ENCODE peak calls at places on chromosome 5, in nine cellular contexts. One of them, this sample, is unnamed.

GRCh38 chr5:118590806-118591205 is 397.5 kb downstream of the DTWD2 start:
- DNase-seq in astrocyte: no peak
- DNase-seq in OCI-LY7: no peak
- DNase-seq in stomach: no peak
- DNase-seq in fibroblast of lung: no peak
- DNase-seq in GM20000: no peak
- DNase-seq in nephron progenitor cell: no peak
- DNase-seq in breast epithelium: no peak
- DNase-seq in GM12865: no peak
- DNase-seq in this sample: no peak

GRCh38 chr5:116455061-116455460 is 119.6 kb downstream of the SEMA6A start:
- DNase-seq in astrocyte: peak
- DNase-seq in OCI-LY7: no peak
- DNase-seq in stomach: no peak
- DNase-seq in fibroblast of lung: peak
- DNase-seq in GM20000: no peak
- DNase-seq in nephron progenitor cell: no peak
- DNase-seq in breast epithelium: no peak
- DNase-seq in GM12865: no peak
- DNase-seq in this sample: no peak

GRCh38 chr5:72378636-72379289 is 58.6 kb downstream of the PTCD2 start:
- DNase-seq in astrocyte: peak
- DNase-seq in OCI-LY7: no peak
- DNase-seq in stomach: no peak
- DNase-seq in fibroblast of lung: peak
- DNase-seq in GM20000: no peak
- DNase-seq in nephron progenitor cell: no peak
- DNase-seq in breast epithelium: no peak
- DNase-seq in GM12865: no peak
- DNase-seq in this sample: no peak

GRCh38 chr5:151182976-151183375 is 25.4 kb upstream of the ANXA6 start:
- DNase-seq in astrocyte: no peak
- DNase-seq in OCI-LY7: no peak
- DNase-seq in stomach: no peak
- DNase-seq in fibroblast of lung: no peak
- DNase-seq in GM20000: no peak
- DNase-seq in nephron progenitor cell: no peak
- DNase-seq in breast epithelium: no peak
- DNase-seq in GM12865: no peak
- DNase-seq in this sample: no peak

GRCh38 chr5:149268928-149269557 is 2.6 kb upstream of the AFAP1L1 start:
- DNase-seq in astrocyte: peak
- DNase-seq in OCI-LY7: peak
- DNase-seq in stomach: no peak
- DNase-seq in fibroblast of lung: peak
- DNase-seq in GM20000: peak
- DNase-seq in nephron progenitor cell: no peak
- DNase-seq in breast epithelium: no peak
- DNase-seq in GM12865: peak
- DNase-seq in this sample: no peak

GRCh38 chr5:138874771-138875628 is at the start of gene LRRTM2:
- DNase-seq in astrocyte: peak
- DNase-seq in OCI-LY7: no peak
- DNase-seq in stomach: no peak
- DNase-seq in fibroblast of lung: peak
- DNase-seq in GM20000: no peak
- DNase-seq in nephron progenitor cell: no peak
- DNase-seq in breast epithelium: no peak
- DNase-seq in GM12865: no peak
- DNase-seq in this sample: no peak

GRCh38 chr5:159178978-159179377 is 30.4 kb downstream of the RNF145 start:
- DNase-seq in astrocyte: peak
- DNase-seq in OCI-LY7: no peak
- DNase-seq in stomach: no peak
- DNase-seq in fibroblast of lung: peak
- DNase-seq in GM20000: peak
- DNase-seq in nephron progenitor cell: no peak
- DNase-seq in breast epithelium: no peak
- DNase-seq in GM12865: peak
- DNase-seq in this sample: no peak

GRCh38 chr5:157215143-157215825 is 34.6 kb downstream of the ITK start:
- DNase-seq in astrocyte: no peak
- DNase-seq in OCI-LY7: no peak
- DNase-seq in stomach: no peak
- DNase-seq in fibroblast of lung: no peak
- DNase-seq in GM20000: peak
- DNase-seq in nephron progenitor cell: no peak
- DNase-seq in breast epithelium: no peak
- DNase-seq in GM12865: peak
- DNase-seq in this sample: no peak

GRCh38 chr5:137604348-137605095 is 105.4 kb upstream of the SPOCK1 start:
- DNase-seq in astrocyte: no peak
- DNase-seq in OCI-LY7: no peak
- DNase-seq in stomach: no peak
- DNase-seq in fibroblast of lung: no peak
- DNase-seq in GM20000: no peak
- DNase-seq in nephron progenitor cell: no peak
- DNase-seq in breast epithelium: no peak
- DNase-seq in GM12865: no peak
- DNase-seq in this sample: no peak

GRCh38 chr5:151053796-151054490 is 26.9 kb downstream of the TNIP1 start:
- DNase-seq in astrocyte: no peak
- DNase-seq in OCI-LY7: no peak
- DNase-seq in stomach: no peak
- DNase-seq in fibroblast of lung: no peak
- DNase-seq in GM20000: no peak
- DNase-seq in nephron progenitor cell: no peak
- DNase-seq in breast epithelium: no peak
- DNase-seq in GM12865: no peak
- DNase-seq in this sample: no peak

GRCh38 chr5:68884893-68885292 is 208.9 kb upstream of the SLC30A5 start:
- DNase-seq in astrocyte: no peak
- DNase-seq in OCI-LY7: no peak
- DNase-seq in stomach: no peak
- DNase-seq in fibroblast of lung: peak
- DNase-seq in GM20000: no peak
- DNase-seq in nephron progenitor cell: no peak
- DNase-seq in breast epithelium: no peak
- DNase-seq in GM12865: peak
- DNase-seq in this sample: no peak

GRCh38 chr5:109987970-109988369 is 298.2 kb downstream of the MAN2A1 start:
- DNase-seq in astrocyte: peak
- DNase-seq in OCI-LY7: no peak
- DNase-seq in stomach: no peak
- DNase-seq in fibroblast of lung: peak
- DNase-seq in GM20000: no peak
- DNase-seq in nephron progenitor cell: no peak
- DNase-seq in breast epithelium: no peak
- DNase-seq in GM12865: no peak
- DNase-seq in this sample: no peak

GRCh38 chr5:36457511-36458260 is 148.7 kb upstream of the SLC1A3 start:
- DNase-seq in astrocyte: peak
- DNase-seq in OCI-LY7: no peak
- DNase-seq in stomach: no peak
- DNase-seq in fibroblast of lung: peak
- DNase-seq in GM20000: no peak
- DNase-seq in nephron progenitor cell: no peak
- DNase-seq in breast epithelium: no peak
- DNase-seq in GM12865: no peak
- DNase-seq in this sample: no peak

GRCh38 chr5:96254980-96255681 is 177.9 kb downstream of the PCSK1 start:
- DNase-seq in astrocyte: peak
- DNase-seq in OCI-LY7: no peak
- DNase-seq in stomach: peak
- DNase-seq in fibroblast of lung: peak
- DNase-seq in GM20000: no peak
- DNase-seq in nephron progenitor cell: no peak
- DNase-seq in breast epithelium: no peak
- DNase-seq in GM12865: no peak
- DNase-seq in this sample: no peak

GRCh38 chr5:133425183-133425582 is 187.2 kb downstream of the FSTL4 start:
- DNase-seq in astrocyte: no peak
- DNase-seq in OCI-LY7: no peak
- DNase-seq in stomach: no peak
- DNase-seq in fibroblast of lung: no peak
- DNase-seq in GM20000: no peak
- DNase-seq in nephron progenitor cell: no peak
- DNase-seq in breast epithelium: no peak
- DNase-seq in GM12865: no peak
- DNase-seq in this sample: no peak

GRCh38 chr5:176542596-176543427 is 5.6 kb upstream of the RNF44 start:
- DNase-seq in astrocyte: no peak
- DNase-seq in OCI-LY7: peak
- DNase-seq in stomach: no peak
- DNase-seq in fibroblast of lung: peak
- DNase-seq in GM20000: peak
- DNase-seq in nephron progenitor cell: peak
- DNase-seq in breast epithelium: no peak
- DNase-seq in GM12865: peak
- DNase-seq in this sample: no peak

GRCh38 chr5:160850439-160850838 is 1.6 kb downstream of the ATP10B start:
- DNase-seq in astrocyte: no peak
- DNase-seq in OCI-LY7: no peak
- DNase-seq in stomach: no peak
- DNase-seq in fibroblast of lung: no peak
- DNase-seq in GM20000: no peak
- DNase-seq in nephron progenitor cell: no peak
- DNase-seq in breast epithelium: no peak
- DNase-seq in GM12865: no peak
- DNase-seq in this sample: no peak

GRCh38 chr5:133324058-133324457 is 272.2 kb downstream of the HSPA4 start:
- DNase-seq in astrocyte: no peak
- DNase-seq in OCI-LY7: no peak
- DNase-seq in stomach: no peak
- DNase-seq in fibroblast of lung: no peak
- DNase-seq in GM20000: no peak
- DNase-seq in nephron progenitor cell: no peak
- DNase-seq in breast epithelium: no peak
- DNase-seq in GM12865: no peak
- DNase-seq in this sample: no peak

GRCh38 chr5:172123269-172123692 is 64.7 kb downstream of the STK10 start:
- DNase-seq in astrocyte: peak
- DNase-seq in OCI-LY7: no peak
- DNase-seq in stomach: peak
- DNase-seq in fibroblast of lung: peak
- DNase-seq in GM20000: no peak
- DNase-seq in nephron progenitor cell: no peak
- DNase-seq in breast epithelium: no peak
- DNase-seq in GM12865: no peak
- DNase-seq in this sample: no peak
- TF ChIP-seq CTCF in astrocyte: peak
- TF ChIP-seq CTCF in OCI-LY7: no peak
- TF ChIP-seq CTCF in stomach: no peak
- TF ChIP-seq CTCF in fibroblast of lung: peak
- TF ChIP-seq CTCF in GM20000: no peak
- TF ChIP-seq CTCF in nephron progenitor cell: no peak
- TF ChIP-seq CTCF in breast epithelium: no peak
- TF ChIP-seq CTCF in GM12865: no peak
- TF ChIP-seq CTCF in this sample: no peak

DNA sequence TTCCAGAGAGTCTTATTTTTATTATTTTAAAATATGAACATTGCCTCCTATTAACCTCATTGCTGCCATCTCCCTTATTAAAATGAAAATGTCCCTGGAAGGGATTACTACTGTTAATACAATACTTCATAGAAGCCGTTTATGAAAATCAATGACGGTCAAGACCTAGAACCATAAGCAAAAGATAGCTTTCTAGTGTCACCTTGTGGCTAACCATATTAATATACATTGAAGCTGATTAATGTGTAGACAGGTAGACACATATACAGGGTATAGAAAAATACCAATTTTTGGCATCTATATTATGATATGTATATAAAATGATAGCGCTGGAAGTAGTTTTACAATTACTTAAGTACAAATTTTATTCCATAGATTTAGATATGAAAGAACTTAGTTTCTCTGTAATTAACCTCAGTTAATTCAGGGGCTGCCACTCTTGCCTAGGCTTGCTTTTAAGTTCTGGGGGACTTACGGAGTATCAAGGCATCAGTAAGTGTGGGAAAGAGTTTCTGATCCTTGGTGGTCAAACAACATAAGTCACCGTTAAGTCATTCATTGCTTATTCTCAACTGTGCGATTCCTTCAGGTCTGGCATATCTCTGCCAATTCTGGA is 2.5 kb upstream of the YTHDC2 start:
- DNase-seq in astrocyte: no peak
- DNase-seq in OCI-LY7: peak
- DNase-seq in stomach: no peak
- DNase-seq in fibroblast of lung: peak
- DNase-seq in GM20000: peak
- DNase-seq in nephron progenitor cell: no peak
- DNase-seq in breast epithelium: no peak
- DNase-seq in GM12865: peak
- DNase-seq in this sample: no peak
- TF ChIP-seq CTCF in astrocyte: peak
- TF ChIP-seq CTCF in OCI-LY7: peak
- TF ChIP-seq CTCF in stomach: no peak
- TF ChIP-seq CTCF in fibroblast of lung: peak
- TF ChIP-seq CTCF in GM20000: no peak
- TF ChIP-seq CTCF in nephron progenitor cell: peak
- TF ChIP-seq CTCF in breast epithelium: no peak
- TF ChIP-seq CTCF in GM12865: peak
- TF ChIP-seq CTCF in this sample: peak

DNA sequence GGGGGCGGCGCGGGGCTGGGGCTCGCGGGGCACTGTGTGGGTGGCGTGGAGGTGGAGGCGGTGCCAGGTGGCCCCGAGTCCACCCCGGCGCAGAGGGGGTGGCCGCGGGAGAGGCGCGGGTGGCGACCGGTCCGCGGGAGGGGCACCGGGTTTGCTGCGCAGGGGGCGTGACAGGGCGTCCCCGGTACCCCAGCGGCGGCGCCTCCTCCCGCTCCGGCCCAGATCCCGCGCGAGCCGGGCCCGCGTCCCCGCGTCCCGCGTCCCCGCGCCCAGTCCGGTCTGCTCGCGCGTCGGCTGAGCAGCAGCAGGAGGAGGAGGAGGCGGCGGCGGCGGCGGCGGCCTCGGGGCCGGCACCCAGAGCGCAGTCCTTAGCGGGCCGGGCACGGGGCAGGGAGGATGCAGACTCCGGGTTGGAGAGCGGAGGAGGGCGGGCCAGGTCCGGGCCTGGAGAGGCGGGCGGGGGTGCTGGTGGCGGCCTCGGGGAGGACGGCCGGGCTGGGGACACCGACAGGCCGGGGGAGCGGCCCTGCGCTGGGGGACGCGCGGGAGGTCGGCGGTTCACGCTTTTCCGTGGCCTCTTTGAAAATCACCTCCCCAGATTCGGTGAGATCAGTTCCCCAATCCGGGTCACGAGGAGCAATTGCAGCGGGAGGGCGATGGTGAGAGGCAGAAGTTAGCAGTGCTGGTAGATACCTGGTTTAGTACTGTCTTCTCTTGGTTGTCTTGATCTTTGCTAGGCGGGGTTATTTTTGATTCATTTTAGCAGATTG is 1.6 kb downstream of the TRIO start:
- DNase-seq in astrocyte: no peak
- DNase-seq in OCI-LY7: peak
- DNase-seq in stomach: peak
- DNase-seq in fibroblast of lung: peak
- DNase-seq in GM20000: peak
- DNase-seq in nephron progenitor cell: peak
- DNase-seq in breast epithelium: peak
- DNase-seq in GM12865: peak
- DNase-seq in this sample: peak
- TF ChIP-seq CTCF in astrocyte: no peak
- TF ChIP-seq CTCF in OCI-LY7: no peak
- TF ChIP-seq CTCF in stomach: no peak
- TF ChIP-seq CTCF in fibroblast of lung: no peak
- TF ChIP-seq CTCF in GM20000: no peak
- TF ChIP-seq CTCF in nephron progenitor cell: no peak
- TF ChIP-seq CTCF in breast epithelium: no peak
- TF ChIP-seq CTCF in GM12865: no peak
- TF ChIP-seq CTCF in this sample: no peak

GRCh38 chr5:38551020-38552017 is 5.1 kb downstream of the LIFR start:
- DNase-seq in astrocyte: peak
- DNase-seq in OCI-LY7: peak
- DNase-seq in stomach: no peak
- DNase-seq in fibroblast of lung: peak
- DNase-seq in GM20000: peak
- DNase-seq in nephron progenitor cell: no peak
- DNase-seq in breast epithelium: no peak
- DNase-seq in GM12865: no peak
- DNase-seq in this sample: no peak
- TF ChIP-seq CTCF in astrocyte: peak
- TF ChIP-seq CTCF in OCI-LY7: peak
- TF ChIP-seq CTCF in stomach: no peak
- TF ChIP-seq CTCF in fibroblast of lung: peak
- TF ChIP-seq CTCF in GM20000: peak
- TF ChIP-seq CTCF in nephron progenitor cell: peak
- TF ChIP-seq CTCF in breast epithelium: peak
- TF ChIP-seq CTCF in GM12865: peak
- TF ChIP-seq CTCF in this sample: peak